ENCODE peak calls at places on chromosome 10, in eight cellular contexts. One of them, this sample, is unnamed.
A peak's percentile ranks its signal among the peaks of the same experiment; 100 is the strongest.

GRCh38 chr10:34689053-34689452 is 126.0 kb downstream of the PARD3 start:
- DNase-seq in CD4-positive, alpha-beta T cell: no peak
- DNase-seq in thoracic aorta: no peak
- DNase-seq in HCT116: no peak
- DNase-seq in breast epithelium: no peak
- DNase-seq in uterus: no peak
- DNase-seq in neural progenitor cell: no peak
- DNase-seq in GM23338: no peak
- DNase-seq in this sample: no peak

GRCh38 chr10:98748298-98748697 is 301.6 kb upstream of the HPS1 start:
- DNase-seq in thoracic aorta: no peak
- DNase-seq in uterus: no peak
- DNase-seq in GM23338: peak; percentile 83
- DNase-seq in HCT116: peak; percentile 37
- DNase-seq in breast epithelium: no peak
- DNase-seq in CD4-positive, alpha-beta T cell: no peak
- DNase-seq in neural progenitor cell: peak; percentile 65
- DNase-seq in this sample: no peak

GRCh38 chr10:94108200-94108599 is 114.5 kb downstream of the PLCE1 start:
- DNase-seq in GM23338: no peak
- DNase-seq in neural progenitor cell: no peak
- DNase-seq in thoracic aorta: no peak
- DNase-seq in HCT116: no peak
- DNase-seq in uterus: no peak
- DNase-seq in CD4-positive, alpha-beta T cell: no peak
- DNase-seq in breast epithelium: no peak
- DNase-seq in this sample: no peak

GRCh38 chr10:110430369-110431273 is 67.1 kb upstream of the DUSP5 start:
- DNase-seq in GM23338: no peak
- DNase-seq in thoracic aorta: no peak
- DNase-seq in HCT116: no peak
- DNase-seq in breast epithelium: peak; percentile 49
- DNase-seq in CD4-positive, alpha-beta T cell: no peak
- DNase-seq in neural progenitor cell: no peak
- DNase-seq in uterus: no peak
- DNase-seq in this sample: no peak

GRCh38 chr10:11026761-11027160 is 9.1 kb downstream of the CELF2 start:
- DNase-seq in uterus: no peak
- DNase-seq in CD4-positive, alpha-beta T cell: no peak
- DNase-seq in HCT116: no peak
- DNase-seq in neural progenitor cell: no peak
- DNase-seq in GM23338: no peak
- DNase-seq in thoracic aorta: no peak
- DNase-seq in breast epithelium: no peak
- DNase-seq in this sample: no peak

GRCh38 chr10:30178565-30178964 is 119.2 kb upstream of the JCAD start:
- DNase-seq in CD4-positive, alpha-beta T cell: no peak
- DNase-seq in neural progenitor cell: no peak
- DNase-seq in uterus: no peak
- DNase-seq in thoracic aorta: no peak
- DNase-seq in GM23338: no peak
- DNase-seq in breast epithelium: no peak
- DNase-seq in HCT116: no peak
- DNase-seq in this sample: no peak

GRCh38 chr10:123154943-123155505 is 822 bp downstream of the BUB3 start:
- DNase-seq in GM23338: peak; percentile 71
- DNase-seq in thoracic aorta: no peak
- DNase-seq in CD4-positive, alpha-beta T cell: no peak
- DNase-seq in neural progenitor cell: no peak
- DNase-seq in breast epithelium: peak; percentile 17
- DNase-seq in HCT116: peak; percentile 31
- DNase-seq in uterus: no peak
- DNase-seq in this sample: peak; percentile 63

GRCh38 chr10:126393076-126393475 is 4.8 kb upstream of the ADAM12 start:
- DNase-seq in neural progenitor cell: no peak
- DNase-seq in thoracic aorta: no peak
- DNase-seq in uterus: no peak
- DNase-seq in breast epithelium: no peak
- DNase-seq in CD4-positive, alpha-beta T cell: no peak
- DNase-seq in HCT116: no peak
- DNase-seq in GM23338: no peak
- DNase-seq in this sample: no peak

GRCh38 chr10:101939718-101940117 is 96.1 kb upstream of the KCNIP2 start:
- DNase-seq in GM23338: no peak
- DNase-seq in CD4-positive, alpha-beta T cell: no peak
- DNase-seq in HCT116: no peak
- DNase-seq in neural progenitor cell: no peak
- DNase-seq in uterus: no peak
- DNase-seq in breast epithelium: no peak
- DNase-seq in thoracic aorta: no peak
- DNase-seq in this sample: no peak

GRCh38 chr10:101939273-101939635 is 95.7 kb upstream of the KCNIP2 start:
- DNase-seq in HCT116: peak; percentile 87
- DNase-seq in breast epithelium: no peak
- DNase-seq in uterus: no peak
- DNase-seq in CD4-positive, alpha-beta T cell: no peak
- DNase-seq in thoracic aorta: no peak
- DNase-seq in GM23338: no peak
- DNase-seq in neural progenitor cell: no peak
- DNase-seq in this sample: no peak

GRCh38 chr10:101938316-101939272 is 95.0 kb upstream of the KCNIP2 start:
- DNase-seq in HCT116: peak; percentile 76
- DNase-seq in CD4-positive, alpha-beta T cell: no peak
- DNase-seq in thoracic aorta: no peak
- DNase-seq in GM23338: no peak
- DNase-seq in neural progenitor cell: no peak
- DNase-seq in breast epithelium: no peak
- DNase-seq in uterus: peak; percentile 14
- DNase-seq in this sample: no peak

GRCh38 chr10:101940916-101941315 is 97.3 kb upstream of the KCNIP2 start:
- DNase-seq in breast epithelium: no peak
- DNase-seq in thoracic aorta: no peak
- DNase-seq in uterus: no peak
- DNase-seq in GM23338: no peak
- DNase-seq in neural progenitor cell: no peak
- DNase-seq in CD4-positive, alpha-beta T cell: no peak
- DNase-seq in HCT116: no peak
- DNase-seq in this sample: no peak

GRCh38 chr10:101941871-101942270 is 98.3 kb upstream of the KCNIP2 start:
- DNase-seq in thoracic aorta: no peak
- DNase-seq in CD4-positive, alpha-beta T cell: no peak
- DNase-seq in neural progenitor cell: no peak
- DNase-seq in uterus: no peak
- DNase-seq in breast epithelium: no peak
- DNase-seq in HCT116: no peak
- DNase-seq in GM23338: no peak
- DNase-seq in this sample: no peak
- H3K27ac ChIP-seq in thoracic aorta: no peak overlapping the region
- H3K27ac ChIP-seq in CD4-positive, alpha-beta T cell: no peak overlapping the region
- H3K27ac ChIP-seq in neural progenitor cell: no peak overlapping the region
- H3K27ac ChIP-seq in uterus: no peak overlapping the region
- H3K27ac ChIP-seq in breast epithelium: no peak overlapping the region
- H3K27ac ChIP-seq in HCT116: no peak overlapping the region
- H3K27ac ChIP-seq in GM23338: no peak overlapping the region
- H3K27ac ChIP-seq in this sample: no peak overlapping the region

GRCh38 chr10:62414359-62414758 is 40.2 kb downstream of the ZNF365 start:
- DNase-seq in CD4-positive, alpha-beta T cell: no peak
- DNase-seq in GM23338: peak; percentile 37
- DNase-seq in HCT116: no peak
- DNase-seq in uterus: no peak
- DNase-seq in breast epithelium: no peak
- DNase-seq in thoracic aorta: no peak
- DNase-seq in neural progenitor cell: no peak
- DNase-seq in this sample: no peak
- TF ChIP-seq CTCF in CD4-positive, alpha-beta T cell: peak; percentile 12
- TF ChIP-seq CTCF in GM23338: peak; percentile 40
- TF ChIP-seq CTCF in HCT116: peak; percentile 32
- TF ChIP-seq CTCF in uterus: no peak
- TF ChIP-seq CTCF in breast epithelium: no peak
- TF ChIP-seq CTCF in thoracic aorta: no peak
- TF ChIP-seq CTCF in neural progenitor cell: peak; percentile 23
- TF ChIP-seq CTCF in this sample: no peak

GRCh38 chr10:132482090-132482489 is 55.5 kb upstream of the INPP5A start:
- DNase-seq in neural progenitor cell: no peak
- DNase-seq in thoracic aorta: no peak
- DNase-seq in breast epithelium: peak; percentile 71
- DNase-seq in HCT116: no peak
- DNase-seq in uterus: peak; percentile 83
- DNase-seq in CD4-positive, alpha-beta T cell: no peak
- DNase-seq in GM23338: no peak
- DNase-seq in this sample: no peak

GRCh38 chr10:132479024-132479602 is 58.5 kb upstream of the INPP5A start:
- DNase-seq in HCT116: no peak
- DNase-seq in neural progenitor cell: no peak
- DNase-seq in breast epithelium: no peak
- DNase-seq in GM23338: no peak
- DNase-seq in thoracic aorta: no peak
- DNase-seq in CD4-positive, alpha-beta T cell: no peak
- DNase-seq in uterus: no peak
- DNase-seq in this sample: no peak

GRCh38 chr10:132481690-132482089 is 55.9 kb upstream of the INPP5A start:
- DNase-seq in neural progenitor cell: no peak
- DNase-seq in thoracic aorta: no peak
- DNase-seq in breast epithelium: no peak
- DNase-seq in uterus: no peak
- DNase-seq in HCT116: no peak
- DNase-seq in GM23338: no peak
- DNase-seq in CD4-positive, alpha-beta T cell: no peak
- DNase-seq in this sample: no peak

GRCh38 chr10:132479603-132480221 is 57.9 kb upstream of the INPP5A start:
- DNase-seq in thoracic aorta: no peak
- DNase-seq in breast epithelium: no peak
- DNase-seq in uterus: no peak
- DNase-seq in neural progenitor cell: no peak
- DNase-seq in GM23338: no peak
- DNase-seq in HCT116: no peak
- DNase-seq in CD4-positive, alpha-beta T cell: no peak
- DNase-seq in this sample: no peak

DNA sequence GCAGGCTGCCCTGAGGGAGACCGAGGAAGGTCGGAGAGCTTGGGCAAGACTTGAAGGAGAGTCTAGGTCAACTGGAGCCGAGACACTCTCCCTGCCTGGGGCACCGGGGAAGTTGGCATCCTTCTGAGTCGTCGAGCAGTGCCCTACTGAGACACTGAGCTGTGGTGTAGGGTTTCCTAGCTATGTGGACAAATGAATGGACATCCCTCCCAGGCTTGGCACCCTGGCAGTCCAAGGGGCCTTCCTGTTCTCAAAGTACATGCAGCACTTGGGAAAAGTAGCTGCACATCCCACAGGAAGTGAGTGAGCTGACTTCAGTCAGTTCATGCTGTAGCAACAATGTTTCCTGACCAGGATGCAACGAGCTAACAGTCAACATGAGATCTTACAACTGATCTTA is 57.2 kb upstream of the INPP5A start:
- DNase-seq in neural progenitor cell: no peak
- DNase-seq in thoracic aorta: no peak
- DNase-seq in breast epithelium: no peak
- DNase-seq in GM23338: no peak
- DNase-seq in HCT116: no peak
- DNase-seq in CD4-positive, alpha-beta T cell: no peak
- DNase-seq in uterus: no peak
- DNase-seq in this sample: no peak
- H3K27ac ChIP-seq in neural progenitor cell: no peak overlapping the region
- H3K27ac ChIP-seq in thoracic aorta: no peak overlapping the region
- H3K27ac ChIP-seq in breast epithelium: no peak overlapping the region
- H3K27ac ChIP-seq in GM23338: no peak overlapping the region
- H3K27ac ChIP-seq in HCT116: no peak overlapping the region
- H3K27ac ChIP-seq in CD4-positive, alpha-beta T cell: no peak overlapping the region
- H3K27ac ChIP-seq in uterus: peak overlapping the region; percentile 88
- H3K27ac ChIP-seq in this sample: no peak overlapping the region

GRCh38 chr10:101217450-101218281 is 11.6 kb downstream of the LBX1 start:
- DNase-seq in breast epithelium: no peak
- DNase-seq in neural progenitor cell: peak; percentile 96
- DNase-seq in uterus: no peak
- DNase-seq in HCT116: no peak
- DNase-seq in CD4-positive, alpha-beta T cell: no peak
- DNase-seq in GM23338: peak; percentile 95
- DNase-seq in thoracic aorta: no peak
- DNase-seq in this sample: peak; percentile 31
- TF ChIP-seq CTCF in breast epithelium: no peak
- TF ChIP-seq CTCF in neural progenitor cell: peak; percentile 69
- TF ChIP-seq CTCF in uterus: no peak
- TF ChIP-seq CTCF in HCT116: no peak
- TF ChIP-seq CTCF in CD4-positive, alpha-beta T cell: no peak
- TF ChIP-seq CTCF in GM23338: peak; percentile 51
- TF ChIP-seq CTCF in thoracic aorta: no peak
- TF ChIP-seq CTCF in this sample: peak; percentile 8

GRCh38 chr10:100969175-100970075 is at the start of gene SEMA4G:
- DNase-seq in HCT116: peak; percentile 21
- DNase-seq in neural progenitor cell: peak; percentile 88
- DNase-seq in breast epithelium: no peak
- DNase-seq in uterus: peak; percentile 47
- DNase-seq in GM23338: peak; percentile 86
- DNase-seq in thoracic aorta: no peak
- DNase-seq in CD4-positive, alpha-beta T cell: peak; percentile 41
- DNase-seq in this sample: peak; percentile 43
- H3K27ac ChIP-seq in HCT116: peak within 1 kb of the TSS; percentile 40
- H3K27ac ChIP-seq in neural progenitor cell: no peak within 1 kb of the TSS
- H3K27ac ChIP-seq in breast epithelium: no peak within 1 kb of the TSS
- H3K27ac ChIP-seq in uterus: no peak within 1 kb of the TSS
- H3K27ac ChIP-seq in GM23338: no peak within 1 kb of the TSS
- H3K27ac ChIP-seq in thoracic aorta: no peak within 1 kb of the TSS
- H3K27ac ChIP-seq in CD4-positive, alpha-beta T cell: no peak within 1 kb of the TSS
- H3K27ac ChIP-seq in this sample: peak within 1 kb of the TSS; percentile 55

This sample was measured in upper lobe of left lung.